ENCODE peak calls at places on chromosomes 13 and 19, in four cellular contexts. P is GM12878, O is K562, X is HepG2. C is an unnamed sample.

GRCh38 chr13:108594153-108594552 is 35.3 kb upstream of the MYO16 start:
- DNase-seq in X (no peak), O (no peak), P (no peak), C (no peak)

GRCh38 chr19:3146677-3147100 is 10.9 kb downstream of the GNA15 start:
- DNase-seq in O (peak; percentile 68), X (peak; percentile 21), P (no peak), C (no peak)

GRCh38 chr13:35789335-35790166 is 313.1 kb upstream of the MAB21L1 start:
- DNase-seq in O (no peak), P (no peak), X (peak; percentile 16), C (no peak)

GRCh38 chr13:32391101-32391620 is 36.8 kb downstream of the N4BP2L1 start:
- DNase-seq in O (no peak), P (no peak), X (no peak), C (no peak)

GRCh38 chr19:45471866-45472556 is 4.2 kb downstream of the FOSB start:
- DNase-seq in O (no peak), X (no peak), P (no peak), C (no peak)

GRCh38 chr13:103469771-103470170 is 403.6 kb upstream of the SLC10A2 start:
- DNase-seq in X (no peak), P (no peak), O (no peak), C (no peak)

GRCh38 chr19:55152017-55152416 is 3.0 kb upstream of the TNNT1 start:
- DNase-seq in P (no peak), O (no peak), X (no peak), C (no peak)

GRCh38 chr13:31111136-31111535 is 50.6 kb downstream of the HSPH1 start:
- DNase-seq in P (no peak), O (no peak), X (no peak), C (no peak)

GRCh38 chr13:44142540-44142867 is 231.1 kb upstream of the SERP2 start:
- DNase-seq in O (no peak), X (no peak), P (no peak), C (no peak)

GRCh38 chr19:33622505-33622808 is 704 bp downstream of the CHST8 start:
- DNase-seq in X (no peak), P (no peak), O (no peak), C (no peak)

GRCh38 chr13:96089749-96090239 is at the start of gene HS6ST3:
- DNase-seq in X (no peak), P (no peak), O (peak; percentile 6), C (peak; percentile 22)

GRCh38 chr19:30437869-30438268 is 65.7 kb downstream of the ZNF536 start:
- DNase-seq in O (no peak), X (no peak), P (no peak), C (no peak)

GRCh38 chr19:11673608-11674041 is 65.1 kb downstream of the ZNF823 start:
- DNase-seq in O (peak; percentile 37), X (peak; percentile 68), P (no peak), C (no peak)

GRCh38 chr13:33992891-33993336 is 175.0 kb downstream of the RFC3 start:
- DNase-seq in O (no peak), X (peak; percentile 72), P (no peak), C (no peak)
- TF ChIP-seq TAF1 in O (no peak), X (no peak), P (no peak), C (no peak)

GRCh38 chr19:49665301-49666119 is at the start of the genes BCL2L12 and IRF3:
- DNase-seq in O (peak; percentile 86), X (peak; percentile 92), P (peak; percentile 84), C (peak; percentile 98)
- TF ChIP-seq POLR2A in O (peak; percentile 89), X (peak; percentile 69), P (peak; percentile 74), C (peak; percentile 66)

GRCh38 chr13:20561731-20562130 is 5.2 kb upstream of the IFT88 start:
- DNase-seq in X (no peak), O (no peak), P (no peak), C (no peak)

GRCh38 chr13:20567881-20568528 is 1.0 kb downstream of the IFT88 start:
- DNase-seq in O (no peak), P (no peak), X (no peak), C (no peak)

GRCh38 chr13:20566917-20567755 is at the start of gene IFT88:
- DNase-seq in P (peak; percentile 48), X (peak; percentile 81), O (peak; percentile 89), C (peak; percentile 84)

GRCh38 chr13:20566424-20566916 is 487 bp upstream of the IFT88 start:
- DNase-seq in P (no peak), X (peak; percentile 76), O (no peak), C (no peak)

GRCh38 chr13:20565120-20565736 is 1.7 kb upstream of the IFT88 start:
- DNase-seq in O (no peak), X (no peak), P (no peak), C (no peak)
- TF ChIP-seq TAF1 in O (no peak), X (no peak), P (no peak), C (no peak)

GRCh38 chr19:18523841-18524240 is 2.0 kb upstream of the ELL start:
- DNase-seq in X (peak; percentile 43), O (no peak), P (no peak), C (no peak)

GRCh38 chr19:18520848-18521691 is 800 bp downstream of the ELL start:
- DNase-seq in O (peak; percentile 52), P (no peak), X (no peak), C (no peak)

GRCh38 chr19:18522124-18522861 is 423 bp upstream of the ELL start:
- DNase-seq in O (peak; percentile 95), P (peak; percentile 99), X (peak; percentile 99), C (peak; percentile 96)

GRCh38 chr19:18519962-18520847 is 1.7 kb downstream of the ELL start:
- DNase-seq in O (no peak), P (no peak), X (peak; percentile 95), C (no peak)

DNA sequence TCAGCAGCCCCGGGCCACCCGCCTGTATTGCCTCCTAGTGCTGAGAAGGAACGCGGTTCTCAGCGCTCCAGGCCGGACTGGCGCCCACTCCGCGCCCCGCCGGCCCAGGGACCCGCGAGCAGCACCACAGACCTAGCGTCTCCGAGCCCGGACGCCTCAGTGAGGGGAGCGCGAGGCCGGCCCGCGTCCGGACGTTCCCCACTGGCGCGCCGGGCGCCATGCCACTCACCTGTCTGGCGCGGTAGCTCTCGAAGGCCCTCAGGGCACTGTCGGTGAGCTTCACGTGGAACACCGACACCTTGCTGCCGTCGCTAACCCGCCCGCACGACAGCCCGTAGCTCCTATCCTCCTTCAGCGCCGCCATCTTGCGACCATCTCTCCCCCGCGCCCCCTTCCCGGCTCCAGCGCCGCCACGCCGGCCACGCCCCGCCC is at the start of gene ELL:
- DNase-seq in O (no peak), P (no peak), X (no peak), C (no peak)
- TF ChIP-seq POLR2A in O (peak; percentile 92), P (peak; percentile 98), X (peak; percentile 93), C (peak; percentile 93)

GRCh38 chr13:110407021-110407420 is 99.9 kb downstream of the COL4A2 start:
- DNase-seq in P (no peak), O (no peak), X (no peak), C (no peak)
- TF ChIP-seq TAF1 in P (no peak), O (no peak), X (no peak), C (no peak)

DNA sequence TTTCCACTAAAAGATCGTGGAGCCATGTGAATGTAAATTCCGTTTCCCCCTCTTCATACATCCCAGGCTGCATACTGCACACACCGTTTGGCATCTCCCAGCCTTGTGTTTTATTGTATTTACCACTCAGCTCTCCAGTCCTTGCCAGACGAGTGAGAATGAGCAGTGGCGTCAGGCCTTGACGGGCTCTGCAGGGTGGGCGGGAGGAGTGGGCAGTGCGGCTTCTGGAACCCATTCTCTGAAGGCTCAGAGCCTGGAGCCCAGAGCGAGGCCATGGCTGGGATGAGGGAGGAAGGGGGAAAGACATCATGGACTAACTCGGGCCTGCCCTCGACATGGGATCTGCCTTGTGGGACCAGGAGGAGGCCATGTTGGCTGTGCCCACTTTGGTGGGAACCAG is 25.1 kb downstream of the BICRA start:
- DNase-seq in O (no peak), P (no peak), X (no peak), C (no peak)
- TF ChIP-seq POLR2A in O (no peak), P (no peak), X (no peak), C (no peak)

C was measured in GM12892.